ENCODE peak calls at places on chromosome 15, in six cellular contexts. X, F, R, N, M and Y are unnamed samples.
A peak's percentile ranks its signal among the peaks of the same experiment; 100 is the strongest.

GRCh38 chr15:96046620-96047240 is 283.8 kb upstream of the NR2F2 start:
- DNase-seq in F (no peak), X (no peak), M (no peak), R (no peak), N (no peak), Y (no peak)

GRCh38 chr15:60573936-60574335 is 95.0 kb upstream of the ICE2 start:
- DNase-seq in X (no peak), N (no peak), R (no peak), M (no peak), F (no peak), Y (no peak)

GRCh38 chr15:75452968-75453702 is 1.6 kb upstream of the SIN3A start:
- DNase-seq in X (peak; percentile 15), R (peak; percentile 47), N (peak; percentile 58), F (peak; percentile 52), M (peak; percentile 70), Y (peak; percentile 49)

GRCh38 chr15:85710340-85710842 is 84.3 kb downstream of the KLHL25 start:
- DNase-seq in M (no peak), X (no peak), F (no peak), N (no peak), R (no peak), Y (no peak)

GRCh38 chr15:73522011-73522410 is 79.0 kb downstream of the REC114 start:
- DNase-seq in R (no peak), M (no peak), N (no peak), X (no peak), F (no peak), Y (no peak)

GRCh38 chr15:43828061-43828657 is 1.4 kb downstream of the WDR76 start:
- DNase-seq in M (peak; percentile 4), R (no peak), F (peak; percentile 6), X (no peak), N (no peak), Y (peak; percentile 4)

GRCh38 chr15:69729167-69729748 is 276.6 kb downstream of the RPLP1 start:
- DNase-seq in F (peak; percentile 39), N (no peak), M (peak; percentile 13), X (peak; percentile 6), R (peak; percentile 62), Y (peak; percentile 39)

GRCh38 chr15:41966414-41966812 is 5.9 kb downstream of the EHD4 start:
- DNase-seq in N (no peak), X (no peak), M (no peak), F (no peak), R (no peak), Y (no peak)

GRCh38 chr15:29100486-29101000 is 169.1 kb downstream of the NSMCE3 start:
- DNase-seq in N (no peak), F (no peak), X (no peak), M (no peak), R (no peak), Y (no peak)

GRCh38 chr15:68524753-68525584 is 53.8 kb upstream of the CORO2B start:
- DNase-seq in N (no peak), R (no peak), M (no peak), F (no peak), X (no peak), Y (no peak)

GRCh38 chr15:93035092-93035915 is 53.7 kb downstream of the RGMA start:
- DNase-seq in M (no peak), R (no peak), N (no peak), F (no peak), X (no peak), Y (no peak)

GRCh38 chr15:74907277-74907870 is 723 bp upstream of the FAM219B start:
- DNase-seq in X (no peak), R (no peak), F (no peak), M (peak; percentile 37), N (no peak), Y (no peak)

GRCh38 chr15:26628879-26629529 is 143.9 kb downstream of the GABRB3 start:
- DNase-seq in N (no peak), M (peak; percentile 6), R (no peak), X (no peak), F (no peak), Y (peak; percentile 1)

GRCh38 chr15:31484369-31484951 is 157.8 kb downstream of the KLF13 start:
- DNase-seq in F (no peak), N (no peak), R (no peak), M (no peak), X (no peak), Y (no peak)

GRCh38 chr15:98643104-98643503 is 5.2 kb upstream of the IGF1R start:
- DNase-seq in F (no peak), R (no peak), N (no peak), X (no peak), M (no peak), Y (no peak)

GRCh38 chr15:58467722-58468436 is 36.1 kb downstream of the LIPC start:
- DNase-seq in R (no peak), N (no peak), M (peak; percentile 59), F (no peak), X (no peak), Y (no peak)

GRCh38 chr15:95742836-95743235 is 587.7 kb upstream of the NR2F2 start:
- DNase-seq in N (no peak), R (no peak), F (peak; percentile 22), X (no peak), M (no peak), Y (peak; percentile 38)

GRCh38 chr15:99433026-99433756 is 132.6 kb upstream of the MEF2A start:
- DNase-seq in M (no peak), R (no peak), N (no peak), X (no peak), F (peak; percentile 76), Y (no peak)

GRCh38 chr15:67225336-67225735 is 29.1 kb downstream of the AAGAB start:
- DNase-seq in M (no peak), F (peak; percentile 52), X (no peak), R (no peak), N (no peak), Y (no peak)

GRCh38 chr15:96817900-96818299 is 487.4 kb downstream of the NR2F2 start:
- DNase-seq in X (no peak), M (no peak), N (no peak), F (no peak), R (no peak), Y (no peak)

GRCh38 chr15:68820205-68820588 is 498 bp downstream of the ANP32A start:
- DNase-seq in F (no peak), M (peak; percentile 76), R (peak; percentile 33), X (no peak), N (no peak), Y (peak; percentile 39)

GRCh38 chr15:83692820-83693581 is 39.1 kb downstream of the ADAMTSL3 start:
- DNase-seq in M (no peak), F (no peak), R (no peak), N (no peak), X (no peak), Y (no peak)

GRCh38 chr15:49809894-49810594 is 189.2 kb downstream of the DTWD1 start:
- DNase-seq in X (no peak), F (peak; percentile 11), N (no peak), R (no peak), M (no peak), Y (no peak)

GRCh38 chr15:90266061-90266431 is 574 bp downstream of the NGRN start:
- DNase-seq in R (no peak), F (peak; percentile 40), M (peak; percentile 68), N (no peak), X (no peak), Y (no peak)

GRCh38 chr15:29567336-29567735 is 254.9 kb downstream of the TJP1 start:
- DNase-seq in M (no peak), F (no peak), X (no peak), N (no peak), R (no peak), Y (no peak)

GRCh38 chr15:92068121-92068520 is 214.6 kb downstream of the SLCO3A1 start:
- DNase-seq in N (no peak), X (no peak), F (no peak), R (no peak), M (no peak), Y (no peak)

GRCh38 chr15:68508485-68509189 is 70.2 kb upstream of the CORO2B start:
- DNase-seq in X (no peak), M (no peak), F (no peak), N (no peak), R (no peak), Y (no peak)

GRCh38 chr15:99090011-99090699 is 14.7 kb upstream of the SYNM start:
- DNase-seq in X (no peak), F (no peak), N (no peak), M (no peak), R (no peak), Y (no peak)

GRCh38 chr15:50134524-50135024 is 15.5 kb upstream of the ATP8B4 start:
- DNase-seq in N (no peak), M (peak; percentile 4), F (peak; percentile 62), X (no peak), R (no peak), Y (peak; percentile 7)

GRCh38 chr15:21267231-21267630 is 173.1 kb downstream of the POTEB3 start:
- DNase-seq in F (no peak), N (no peak), X (no peak), R (no peak), M (no peak), Y (no peak)

GRCh38 chr15:91988071-91988470 is 134.6 kb downstream of the SLCO3A1 start:
- DNase-seq in N (no peak), M (no peak), R (no peak), X (no peak), F (no peak), Y (no peak)

GRCh38 chr15:28975766-28976179 is 90.0 kb downstream of the APBA2 start:
- DNase-seq in R (peak; percentile 19), X (peak; percentile 39), F (peak; percentile 54), N (no peak), M (peak; percentile 74), Y (peak; percentile 32)

GRCh38 chr15:70054884-70055387 is 42.8 kb downstream of the TLE3 start:
- DNase-seq in X (no peak), R (no peak), N (no peak), M (no peak), F (no peak), Y (no peak)

GRCh38 chr15:81547517-81548132 is 173.6 kb upstream of the TMC3 start:
- DNase-seq in M (no peak), R (no peak), N (no peak), X (no peak), F (peak; percentile 0), Y (no peak)

GRCh38 chr15:59292393-59292792 is 80.3 kb downstream of the MYO1E start:
- DNase-seq in X (peak; percentile 79), R (no peak), N (peak; percentile 50), M (no peak), F (no peak), Y (peak; percentile 91)

GRCh38 chr15:99961011-99961441 is 227.8 kb upstream of the LYSMD4 start:
- DNase-seq in X (no peak), M (peak; percentile 39), N (no peak), R (no peak), F (peak; percentile 53), Y (no peak)

GRCh38 chr15:25694823-25695312 is 168.3 kb downstream of the ATP10A start:
- DNase-seq in N (no peak), X (no peak), M (no peak), F (no peak), R (no peak), Y (no peak)